ENCODE peak calls at places on chromosomes 7 and 10, in four cellular contexts. G, U, H and D are unnamed samples.
A peak's percentile ranks its signal among the peaks of the same experiment; 100 is the strongest.

GRCh38 chr7:144074374-144074773 is 4.8 kb downstream of the OR2A25 start:
- DNase-seq in G (no peak), H (no peak), U (no peak), D (no peak)

GRCh38 chr10:68628576-68629127 is 68.5 kb downstream of the TET1 start:
- DNase-seq in U (no peak), H (no peak), G (no peak), D (no peak)

GRCh38 chr10:13528875-13529713 is at the start of gene BEND7:
- DNase-seq in G (no peak), H (no peak), U (peak; percentile 76), D (no peak)

GRCh38 chr10:79444243-79445119 is 943 bp downstream of the ZCCHC24 start:
- DNase-seq in G (no peak), U (peak; percentile 90), H (peak; percentile 51), D (peak; percentile 62)

GRCh38 chr7:79406371-79406770 is 47.1 kb downstream of the MAGI2 start:
- DNase-seq in U (no peak), H (no peak), G (no peak), D (no peak)

GRCh38 chr10:69816963-69817605 is 15.4 kb downstream of the COL13A1 start:
- DNase-seq in U (no peak), H (no peak), G (no peak), D (no peak)

GRCh38 chr7:50068850-50069551 is 24.0 kb downstream of the ZPBP start:
- DNase-seq in U (no peak), G (no peak), H (no peak), D (no peak)

GRCh38 chr10:34494012-34494411 is 321.1 kb downstream of the PARD3 start:
- DNase-seq in U (no peak), H (no peak), G (no peak), D (no peak)

GRCh38 chr7:10874666-10875065 is 99.0 kb upstream of the PHF14 start:
- DNase-seq in U (no peak), G (no peak), H (no peak), D (no peak)

GRCh38 chr7:87127019-87127418 is 25.2 kb upstream of the DMTF1 start:
- DNase-seq in H (no peak), G (no peak), U (no peak), D (no peak)

GRCh38 chr10:19017491-19017890 is 31.1 kb upstream of the MALRD1 start:
- DNase-seq in H (no peak), U (no peak), G (no peak), D (no peak)

GRCh38 chr10:19012111-19012510 is 36.5 kb upstream of the MALRD1 start:
- DNase-seq in H (no peak), U (no peak), G (no peak), D (no peak)

DNA sequence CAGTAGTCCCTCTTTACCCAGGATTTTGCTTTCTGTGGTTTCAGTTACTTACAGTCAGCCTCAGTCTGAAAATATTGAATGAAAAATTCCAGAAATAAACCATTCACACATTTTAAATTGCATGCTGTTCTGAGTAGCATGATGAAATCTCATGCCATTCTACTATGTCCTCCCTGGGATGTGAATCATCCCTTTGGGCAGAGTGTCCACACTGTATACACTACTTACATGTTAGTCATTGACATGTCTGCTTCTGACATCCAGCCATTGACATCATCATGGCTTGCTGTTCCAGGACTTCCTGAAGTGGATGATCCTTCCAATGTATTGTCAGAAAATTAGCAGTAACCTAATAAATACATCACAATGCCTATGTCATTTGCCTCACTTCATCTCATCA is 34.6 kb upstream of the MALRD1 start:
- DNase-seq in U (no peak), H (no peak), G (peak; percentile 85), D (peak; percentile 55)
- H3K9me3 ChIP-seq in U (peaks cover 2% of the 10 kb centered on the region), H (no peaks in the 10 kb centered on the region), G (peaks cover 3% of the 10 kb centered on the region), D (no peaks in the 10 kb centered on the region)

DNA sequence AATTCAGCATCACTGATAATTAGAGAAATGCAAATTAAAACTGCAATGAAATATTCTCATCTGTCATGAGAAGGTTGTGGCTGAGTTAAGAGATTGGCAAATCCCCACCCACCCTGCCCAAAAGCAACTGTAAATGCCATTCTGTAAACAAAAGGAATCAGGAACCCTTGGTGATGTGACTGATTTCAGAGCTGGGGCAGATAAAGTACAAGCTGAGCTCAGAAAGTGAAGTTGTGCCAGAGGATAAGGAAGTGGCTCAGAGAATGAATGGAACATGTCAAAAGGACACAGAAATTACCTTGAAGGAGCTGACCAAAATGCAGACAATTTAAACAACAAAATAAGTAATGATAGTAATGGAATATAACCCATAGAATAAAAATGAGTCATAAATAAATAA is 32.7 kb upstream of the ARMS2 start:
- DNase-seq in H (no peak), U (no peak), G (no peak), D (no peak)
- TF ChIP-seq CTCF in H (no peak), U (no peak), G (no peak), D (no peak)

GRCh38 chr7:113487925-113488731 is 369.8 kb upstream of the SMIM30 start:
- DNase-seq in G (no peak), U (no peak), H (no peak), D (peak; percentile 29)
- H3K9me3 ChIP-seq in G (peaks cover 6% of the 10 kb centered on the region), U (no peaks in the 10 kb centered on the region), H (no peaks in the 10 kb centered on the region), D (no peaks in the 10 kb centered on the region)

GRCh38 chr10:43263551-43264323 is 3.1 kb downstream of the RASGEF1A start:
- DNase-seq in U (peak; percentile 73), H (no peak), G (no peak), D (no peak)
- TF ChIP-seq CTCF in U (no peak), H (no peak), G (peak; percentile 23), D (no peak)

DNA sequence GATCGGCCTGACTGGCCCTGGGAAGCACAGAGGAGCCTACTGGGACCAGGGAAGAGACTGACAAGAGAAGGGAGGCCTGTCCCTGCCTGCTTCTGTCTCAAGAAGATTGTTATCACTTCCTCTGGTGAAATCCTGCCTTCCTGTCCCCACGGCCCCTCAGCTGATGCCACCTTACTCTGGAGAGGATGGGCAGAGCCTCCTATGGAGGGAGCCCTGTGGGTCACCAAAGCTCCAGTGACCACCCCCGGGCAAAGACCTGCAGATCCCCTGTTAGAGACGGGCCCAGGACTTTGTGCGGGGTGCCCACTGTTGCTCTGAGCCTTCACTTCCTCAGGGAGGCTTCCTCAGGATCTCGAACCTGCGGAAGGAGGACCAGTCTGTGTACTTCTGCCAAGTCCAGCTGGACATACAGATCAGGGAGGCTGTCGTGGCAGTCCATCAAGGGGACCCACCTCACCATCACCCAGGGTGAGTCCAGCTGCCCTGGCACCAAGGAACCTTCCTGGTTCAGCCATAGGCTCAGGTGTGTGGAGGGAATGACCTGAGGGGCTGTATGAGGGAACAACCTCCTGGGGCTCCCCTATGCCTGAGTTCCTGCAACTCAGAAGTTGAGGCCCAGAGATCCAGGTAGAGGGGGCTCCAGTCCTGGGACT is 1.4 kb upstream of the PILRB start:
- DNase-seq in H (no peak), U (peak; percentile 56), G (no peak), D (no peak)
- H3K9me3 ChIP-seq in H (no peaks in the 10 kb centered on the region), U (no peaks in the 10 kb centered on the region), G (no peaks in the 10 kb centered on the region), D (no peaks in the 10 kb centered on the region)